ENCODE peak calls at places on chromosomes 16 and 17, in ten cellular contexts. T is fibroblast of the aortic adventitia, Q is astrocyte of the cerebellum, V is progenitor cell of endocrine pancreas, W is cardiac muscle cell, K is Calu3, C is Caco-2, U is AG04449, A is OCI-LY7, X is WERI-Rb-1. B is an unnamed sample.

GRCh38 chr16:21565816-21566669 is 33.3 kb upstream of the METTL9 start:
- DNase-seq in T (no peak), Q (no peak), V (no peak), W (no peak), K (no peak), C (no peak), U (no peak), A (peak), X (no peak), B (no peak)

GRCh38 chr16:65106792-65107191 is 15.1 kb downstream of the CDH11 start:
- DNase-seq in T (peak), Q (no peak), V (no peak), W (no peak), K (no peak), C (no peak), U (no peak), A (no peak), X (no peak), B (no peak)

GRCh38 chr16:89290472-89290871 is 73.0 kb downstream of the ZNF778 start:
- DNase-seq in T (no peak), Q (no peak), V (no peak), W (no peak), K (no peak), C (no peak), U (no peak), A (no peak), X (no peak), B (no peak)

GRCh38 chr16:16861546-16861945 is 482.6 kb downstream of the NPIPA7 start:
- DNase-seq in T (peak), Q (peak), V (peak), W (peak), K (peak), C (peak), U (peak), A (peak), X (peak), B (peak)

GRCh38 chr16:56087636-56088035 is 103.7 kb upstream of the GNAO1 start:
- DNase-seq in T (no peak), Q (no peak), V (no peak), W (no peak), K (no peak), C (no peak), U (no peak), A (no peak), X (no peak), B (no peak)

GRCh38 chr16:12920739-12921138 is 19.3 kb downstream of the SHISA9 start:
- DNase-seq in T (no peak), Q (no peak), V (no peak), W (no peak), K (no peak), C (no peak), U (no peak), A (no peak), X (no peak), B (no peak)

GRCh38 chr16:55562936-55563335 is 3.5 kb upstream of the CAPNS2 start:
- DNase-seq in T (peak), Q (no peak), V (no peak), W (no peak), K (no peak), C (no peak), U (no peak), A (no peak), X (no peak), B (no peak)

GRCh38 chr16:79169239-79169638 is 431.3 kb downstream of the MAF start:
- DNase-seq in T (no peak), Q (no peak), V (no peak), W (no peak), K (no peak), C (peak), U (no peak), A (no peak), X (no peak), B (no peak)

GRCh38 chr17:5676012-5676411 is 91.7 kb upstream of the NLRP1 start:
- DNase-seq in T (no peak), Q (no peak), V (no peak), W (no peak), K (no peak), C (no peak), U (no peak), A (no peak), X (no peak), B (no peak)

GRCh38 chr16:3951861-3952332 is 71.4 kb upstream of the CREBBP start:
- DNase-seq in T (peak), Q (peak), V (no peak), W (no peak), K (no peak), C (no peak), U (no peak), A (no peak), X (no peak), B (no peak)

GRCh38 chr17:31525801-31526549 is 134.5 kb downstream of the RAB11FIP4 start:
- DNase-seq in T (no peak), Q (no peak), V (no peak), W (no peak), K (peak), C (no peak), U (no peak), A (peak), X (peak), B (peak)

GRCh38 chr16:30557950-30558788 is at the start of gene ZNF764:
- DNase-seq in T (peak), Q (peak), V (peak), W (peak), K (peak), C (peak), U (peak), A (peak), X (peak), B (peak)

GRCh38 chr17:19520641-19521040 is 13.0 kb upstream of the SLC47A1 start:
- DNase-seq in T (no peak), Q (no peak), V (no peak), W (no peak), K (no peak), C (no peak), U (no peak), A (no peak), X (no peak), B (no peak)

GRCh38 chr17:76550712-76551615 is 11.1 kb downstream of the PRCD start:
- DNase-seq in T (peak), Q (no peak), V (no peak), W (no peak), K (no peak), C (no peak), U (no peak), A (no peak), X (no peak), B (no peak)

GRCh38 chr17:39166437-39167335 is 725 bp upstream of the ARL5C start:
- DNase-seq in T (no peak), Q (no peak), V (no peak), W (no peak), K (no peak), C (no peak), U (no peak), A (peak), X (peak), B (no peak)

GRCh38 chr17:65918921-65919546 is 272.9 kb downstream of the CEP112 start:
- DNase-seq in T (peak), Q (no peak), V (no peak), W (peak), K (no peak), C (no peak), U (no peak), A (no peak), X (peak), B (no peak)

GRCh38 chr16:86288716-86289294 is 221.5 kb upstream of the FOXF1 start:
- DNase-seq in T (no peak), Q (no peak), V (no peak), W (no peak), K (no peak), C (no peak), U (no peak), A (no peak), X (no peak), B (peak)

GRCh38 chr16:72532896-72533295 is 360.9 kb upstream of the PMFBP1 start:
- DNase-seq in T (peak), Q (no peak), V (no peak), W (no peak), K (no peak), C (no peak), U (no peak), A (no peak), X (no peak), B (no peak)

GRCh38 chr16:72530434-72530833 is 358.5 kb upstream of the PMFBP1 start:
- DNase-seq in T (peak), Q (no peak), V (no peak), W (no peak), K (no peak), C (no peak), U (no peak), A (no peak), X (no peak), B (no peak)
- TF ChIP-seq CTCF in T (peak), Q (peak), V (no peak), W (peak), K (no peak), C (no peak), U (no peak), A (no peak), X (no peak), B (no peak)

DNA sequence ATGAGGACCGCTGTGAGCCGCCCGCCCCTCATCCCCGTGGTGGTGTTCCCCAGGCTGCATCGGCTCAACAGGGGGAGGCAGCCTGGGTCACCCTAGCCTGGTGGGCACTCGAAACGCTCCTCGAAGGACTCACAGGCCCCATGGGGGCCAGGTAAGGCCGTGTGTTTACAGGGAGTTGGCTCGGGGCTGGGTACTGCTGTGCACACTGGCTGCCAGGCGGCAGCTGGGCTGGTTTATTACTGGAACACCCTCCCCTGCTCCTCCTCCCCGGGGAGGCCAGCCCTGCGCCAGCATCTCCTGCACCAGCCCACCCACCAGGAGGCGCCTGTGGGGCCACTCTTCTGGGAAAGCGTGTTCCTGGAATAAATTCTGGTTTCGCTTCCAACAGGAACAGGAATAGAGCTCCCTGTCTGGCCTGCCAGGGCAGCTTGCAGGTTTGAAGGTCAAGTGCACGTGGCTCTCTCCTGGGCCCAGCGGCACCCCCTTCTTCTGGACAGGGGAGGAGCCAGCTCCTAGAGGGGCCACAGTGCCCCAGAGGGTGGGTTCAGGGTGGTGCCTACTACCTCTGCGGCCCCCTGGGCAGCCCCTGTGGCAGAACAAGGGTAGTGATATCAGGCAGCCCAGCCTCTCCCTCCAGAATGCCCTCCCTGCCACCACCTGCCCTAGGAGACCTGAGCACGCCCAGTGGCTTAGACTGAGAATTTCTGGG is 11.3 kb downstream of the MCRIP1 start:
- DNase-seq in T (peak), Q (no peak), V (no peak), W (peak), K (peak), C (peak), U (no peak), A (no peak), X (peak), B (peak)
- TF ChIP-seq CTCF in T (peak), Q (peak), V (peak), W (peak), K (peak), C (peak), U (peak), A (peak), X (peak), B (no peak)

DNA sequence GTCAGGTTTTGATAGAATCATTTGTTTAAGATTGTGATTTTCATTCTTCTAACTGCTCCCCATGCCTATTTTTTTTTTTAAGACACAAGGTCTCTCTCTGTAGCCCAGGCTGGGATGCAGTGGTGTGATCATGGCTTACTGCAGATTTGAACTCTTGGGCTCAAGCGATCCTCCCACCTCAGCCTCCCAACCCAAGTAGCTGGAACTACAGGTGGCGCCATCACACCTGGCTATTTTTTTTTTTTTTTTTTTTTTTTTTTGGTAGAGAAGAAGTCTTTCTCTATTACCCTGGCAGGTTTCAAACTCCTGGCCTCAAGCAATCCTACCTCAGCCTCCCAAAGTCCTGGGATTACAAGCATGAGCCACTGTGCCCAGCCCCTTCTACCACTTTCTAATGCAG is 223.3 kb downstream of the CBLN1 start:
- DNase-seq in T (no peak), Q (no peak), V (no peak), W (no peak), K (no peak), C (no peak), U (no peak), A (peak), X (no peak), B (no peak)
- TF ChIP-seq CTCF in T (no peak), Q (no peak), V (no peak), W (no peak), K (no peak), C (no peak), U (no peak), A (peak), X (peak), B (no peak)

GRCh38 chr16:82741073-82741615 is 114.4 kb downstream of the CDH13 start:
- DNase-seq in T (no peak), Q (no peak), V (no peak), W (no peak), K (no peak), C (no peak), U (no peak), A (no peak), X (no peak), B (no peak)

GRCh38 chr16:82735696-82736095 is 108.9 kb downstream of the CDH13 start:
- DNase-seq in T (peak), Q (peak), V (no peak), W (peak), K (no peak), C (no peak), U (peak), A (no peak), X (no peak), B (no peak)

GRCh38 chr16:82735176-82735575 is 108.4 kb downstream of the CDH13 start:
- DNase-seq in T (no peak), Q (no peak), V (no peak), W (peak), K (no peak), C (no peak), U (no peak), A (no peak), X (no peak), B (no peak)

GRCh38 chr16:82736161-82736697 is 109.5 kb downstream of the CDH13 start:
- DNase-seq in T (no peak), Q (no peak), V (no peak), W (peak), K (no peak), C (no peak), U (no peak), A (no peak), X (no peak), B (no peak)

DNA sequence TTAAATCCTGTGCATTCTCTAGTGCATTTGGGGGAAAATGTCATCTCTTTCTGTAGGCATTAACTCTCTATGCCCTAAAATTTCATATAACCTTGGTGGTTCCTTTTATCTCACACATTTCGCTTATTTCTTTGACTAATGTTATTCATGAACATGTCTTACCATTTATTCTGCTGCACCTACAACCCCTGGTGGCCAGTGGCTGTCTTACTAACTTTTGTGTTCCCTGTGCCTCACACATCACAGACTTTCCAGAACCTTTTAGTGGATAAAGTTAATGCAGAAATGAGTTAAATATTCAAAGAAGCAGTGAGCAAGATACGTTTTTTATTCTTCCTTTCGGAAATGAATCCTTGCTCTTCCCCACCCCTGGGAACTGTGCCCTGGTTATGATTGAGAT is 111.9 kb downstream of the CDH13 start:
- DNase-seq in T (peak), Q (no peak), V (no peak), W (peak), K (no peak), C (no peak), U (no peak), A (no peak), X (no peak), B (no peak)
- TF ChIP-seq CTCF in T (peak), Q (peak), V (peak), W (peak), K (no peak), C (peak), U (peak), A (peak), X (no peak), B (peak)

DNA sequence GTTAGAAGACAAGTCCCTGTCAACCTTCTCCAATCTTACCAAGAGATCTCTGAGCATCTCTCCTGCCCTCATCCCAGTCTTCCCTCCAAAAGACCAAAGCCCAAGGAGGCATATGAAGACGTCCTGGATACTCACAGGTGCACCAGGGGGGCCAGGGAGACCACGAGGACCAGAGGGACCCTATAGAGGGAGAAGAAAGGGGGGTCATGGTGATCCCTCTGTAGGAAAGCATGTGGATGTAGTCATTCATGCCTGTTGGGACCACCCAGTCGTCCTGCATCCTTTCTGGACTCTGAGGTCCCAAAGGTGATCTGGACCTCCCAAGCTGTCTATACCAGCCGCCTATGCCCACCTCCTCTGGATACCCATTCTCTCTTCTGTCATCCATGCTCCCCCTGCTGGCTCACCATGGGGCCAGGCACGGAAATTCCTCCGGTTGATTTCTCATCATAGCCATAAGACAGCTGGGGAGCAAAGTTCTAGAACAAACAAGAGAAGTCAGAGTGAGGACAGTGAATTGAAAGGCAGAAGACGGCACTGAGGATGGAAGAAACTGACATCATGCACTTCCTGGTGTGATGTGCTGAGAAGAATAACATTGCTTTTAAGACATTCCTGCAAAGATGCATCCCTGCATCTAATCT is 3.3 kb downstream of the COL1A1 start:
- DNase-seq in T (peak), Q (no peak), V (no peak), W (peak), K (peak), C (peak), U (no peak), A (peak), X (peak), B (peak)
- TF ChIP-seq CTCF in T (peak), Q (peak), V (peak), W (peak), K (peak), C (peak), U (peak), A (peak), X (peak), B (peak)

GRCh38 chr17:79187186-79187585 is 112.6 kb downstream of the ENGASE start:
- DNase-seq in T (no peak), Q (no peak), V (no peak), W (no peak), K (no peak), C (no peak), U (no peak), A (no peak), X (no peak), B (no peak)

GRCh38 chr17:79189264-79189663 is 114.6 kb downstream of the ENGASE start:
- DNase-seq in T (no peak), Q (no peak), V (no peak), W (no peak), K (no peak), C (no peak), U (no peak), A (no peak), X (peak), B (no peak)

GRCh38 chr17:79186406-79186805 is 111.8 kb downstream of the ENGASE start:
- DNase-seq in T (no peak), Q (no peak), V (no peak), W (no peak), K (no peak), C (no peak), U (no peak), A (no peak), X (no peak), B (no peak)

GRCh38 chr17:79188679-79189078 is 114.1 kb downstream of the ENGASE start:
- DNase-seq in T (no peak), Q (no peak), V (no peak), W (no peak), K (no peak), C (no peak), U (no peak), A (no peak), X (no peak), B (no peak)

DNA sequence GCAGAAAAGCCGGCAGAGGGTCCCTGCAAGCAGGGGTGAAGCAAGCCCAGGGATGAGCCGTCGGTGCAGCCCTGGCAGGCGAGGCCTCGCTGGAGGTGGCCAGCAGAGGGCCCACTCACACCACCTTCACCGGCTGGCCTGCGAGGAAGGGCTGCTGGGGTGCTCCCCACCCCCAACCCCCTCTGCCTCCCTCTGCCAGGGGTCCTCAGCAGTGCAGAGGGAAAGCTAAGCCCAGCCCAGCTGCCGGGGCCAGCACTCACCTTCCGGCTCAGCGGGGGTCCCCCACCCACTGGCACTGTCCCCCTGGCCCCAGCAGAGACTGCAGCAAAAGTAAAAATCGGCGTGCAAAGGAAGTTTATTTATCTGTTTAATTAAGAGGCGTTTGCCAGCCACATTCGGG is 113.4 kb downstream of the ENGASE start:
- DNase-seq in T (no peak), Q (no peak), V (peak), W (peak), K (peak), C (no peak), U (no peak), A (peak), X (peak), B (peak)
- TF ChIP-seq CTCF in T (peak), Q (peak), V (peak), W (peak), K (peak), C (peak), U (peak), A (peak), X (peak), B (peak)